ENCODE peak calls at places on chromosomes 12 and 14, in ten cellular contexts. K is cardiac muscle cell, I is fibroblast of the aortic adventitia, Y is NCI-H1436, J is kidney glomerular epithelial cell, X is astrocyte, M is AG20443, L is GM12865, T is DMS79, E is T-helper 22 cell. F is an unnamed sample.

GRCh38 chr14:34665785-34666425 is 36.0 kb upstream of the SNX6 start:
- DNase-seq in M (no peak), I (peak; percentile 89), E (no peak), X (peak; percentile 92), J (peak; percentile 64), T (no peak), Y (no peak), K (no peak), L (no peak), F (peak; percentile 35)

GRCh38 chr12:106126441-106127288 is 12.1 kb downstream of the NUAK1 start:
- DNase-seq in L (no peak), J (peak; percentile 54), Y (no peak), E (no peak), T (no peak), I (no peak), M (no peak), K (no peak), X (no peak), F (no peak)

GRCh38 chr12:100823988-100824387 is 29.4 kb downstream of the ANO4 start:
- DNase-seq in X (no peak), M (peak; percentile 13), Y (no peak), J (peak; percentile 71), E (no peak), I (no peak), L (no peak), T (no peak), K (no peak), F (no peak)

GRCh38 chr12:56104815-56105476 is 587 bp downstream of the PA2G4 start:
- DNase-seq in J (no peak), K (peak; percentile 44), L (peak; percentile 46), M (peak; percentile 25), X (no peak), I (no peak), E (no peak), T (no peak), Y (no peak), F (peak; percentile 84)

GRCh38 chr12:124611559-124612391 is 44.4 kb upstream of the NCOR2 start:
- DNase-seq in Y (no peak), J (no peak), X (no peak), L (no peak), T (no peak), E (no peak), M (no peak), K (no peak), I (no peak), F (no peak)

GRCh38 chr14:42112108-42112507 is 505.4 kb downstream of the LRFN5 start:
- DNase-seq in L (no peak), M (peak; percentile 9), I (peak; percentile 46), Y (no peak), J (no peak), K (no peak), X (peak; percentile 49), T (no peak), E (no peak), F (no peak)

GRCh38 chr14:60646202-60646886 is 2.9 kb downstream of the SIX1 start:
- DNase-seq in X (no peak), M (no peak), K (no peak), L (no peak), E (no peak), Y (no peak), J (no peak), T (peak; percentile 43), I (peak; percentile 39), F (no peak)

GRCh38 chr14:57413849-57414248 is 23.5 kb downstream of the NAA30 start:
- DNase-seq in Y (no peak), J (no peak), M (no peak), L (no peak), I (no peak), X (no peak), E (no peak), K (no peak), T (no peak), F (no peak)

GRCh38 chr12:29148958-29149690 is at the start of gene FAR2:
- DNase-seq in K (peak; percentile 35), T (peak; percentile 63), I (peak; percentile 35), M (peak; percentile 63), Y (no peak), J (peak; percentile 43), X (peak; percentile 18), E (peak; percentile 29), L (peak; percentile 52), F (peak; percentile 90)

GRCh38 chr12:75628511-75628910 is 117.1 kb upstream of the KRR1 start:
- DNase-seq in E (no peak), Y (no peak), X (no peak), M (no peak), T (no peak), K (no peak), J (no peak), I (no peak), L (no peak), F (no peak)

GRCh38 chr14:103594265-103594664 is 31.5 kb downstream of the COA8 start:
- DNase-seq in J (no peak), X (peak; percentile 79), K (no peak), I (no peak), Y (no peak), E (no peak), M (peak; percentile 37), T (peak; percentile 94), L (no peak), F (no peak)

GRCh38 chr12:69057742-69058141 is 124.8 kb upstream of the CPM start:
- DNase-seq in K (no peak), I (no peak), E (no peak), T (no peak), L (no peak), Y (no peak), J (no peak), M (no peak), X (no peak), F (no peak)

F was measured in left lung.